ENCODE peak calls at places on chromosome 9, in four cellular contexts. N is WERI-Rb-1; C is fibroblast of lung; D is CD8-positive, alpha-beta T cell. L is an unnamed sample.

GRCh38 chr9:4748612-4749011 is 7.6 kb upstream of the AK3 start:
- DNase-seq in D (no peak), C (no peak), N (no peak), L (no peak)

GRCh38 chr9:1462626-1463308 is 412.6 kb downstream of the DMRT2 start:
- DNase-seq in C (no peak), N (no peak), D (no peak), L (no peak)

GRCh38 chr9:87579761-87580626 is 82.3 kb downstream of the DAPK1 start:
- DNase-seq in D (no peak), N (no peak), C (no peak), L (no peak)

GRCh38 chr9:21927752-21928151 is 66.4 kb downstream of the CDKN2A start:
- DNase-seq in D (no peak), C (no peak), N (no peak), L (no peak)

GRCh38 chr9:91810286-91810905 is 139.6 kb downstream of the ROR2 start:
- DNase-seq in D (no peak), N (peak; percentile 48), C (no peak), L (no peak)

GRCh38 chr9:33106827-33107621 is 30.6 kb upstream of the SMU1 start:
- DNase-seq in C (peak; percentile 71), N (no peak), D (no peak), L (peak; percentile 68)

GRCh38 chr9:102642651-102643050 is 352.5 kb upstream of the CYLC2 start:
- DNase-seq in N (no peak), D (no peak), C (no peak), L (no peak)

GRCh38 chr9:70921126-70921525 is 200.3 kb downstream of the TRPM3 start:
- DNase-seq in N (no peak), C (peak; percentile 28), D (no peak), L (peak; percentile 64)

GRCh38 chr9:93126151-93126781 is 7.8 kb downstream of the NINJ1 start:
- DNase-seq in D (no peak), N (no peak), C (no peak), L (no peak)

GRCh38 chr9:69931340-69931739 is 110.7 kb downstream of the CFAP95 start:
- DNase-seq in N (peak; percentile 12), D (no peak), C (no peak), L (peak; percentile 41)

GRCh38 chr9:133942206-133942975 is 49.7 kb downstream of the VAV2 start:
- DNase-seq in D (no peak), C (no peak), N (no peak), L (no peak)

GRCh38 chr9:130117816-130118632 is 54.2 kb upstream of the NCS1 start:
- DNase-seq in D (no peak), C (peak; percentile 61), N (peak; percentile 88), L (peak; percentile 26)

GRCh38 chr9:131179561-131180219 is 54.3 kb downstream of the NUP214 start:
- DNase-seq in D (no peak), N (no peak), C (peak; percentile 83), L (peak; percentile 80)

GRCh38 chr9:22238809-22239684 is 207.6 kb upstream of the DMRTA1 start:
- DNase-seq in C (peak; percentile 74), D (no peak), N (no peak), L (peak; percentile 77)

GRCh38 chr9:91086657-91087563 is 274.8 kb downstream of the AUH start:
- DNase-seq in N (no peak), D (no peak), C (no peak), L (no peak)

GRCh38 chr9:13213337-13213736 is 66.2 kb downstream of the MPDZ start:
- DNase-seq in C (peak; percentile 60), D (no peak), N (no peak), L (peak; percentile 61)

GRCh38 chr9:69936427-69936826 is 107.2 kb upstream of the MAMDC2 start:
- DNase-seq in D (no peak), N (no peak), C (peak; percentile 82), L (peak; percentile 86)

GRCh38 chr9:89642789-89643188 is 38.0 kb downstream of the GADD45G start:
- DNase-seq in C (no peak), D (no peak), N (no peak), L (no peak)

GRCh38 chr9:136049451-136050265 is 45.4 kb downstream of the NACC2 start:
- DNase-seq in D (no peak), C (no peak), N (no peak), L (no peak)

GRCh38 chr9:90914868-90915483 is 113.4 kb downstream of the SYK start:
- DNase-seq in N (peak; percentile 77), C (peak; percentile 80), D (peak; percentile 45), L (peak; percentile 87)

GRCh38 chr9:136845465-136846261 is 3.4 kb downstream of the AJM1 start:
- DNase-seq in D (no peak), N (no peak), C (no peak), L (no peak)

GRCh38 chr9:131140550-131140949 is 15.2 kb downstream of the NUP214 start:
- DNase-seq in C (no peak), D (no peak), N (no peak), L (no peak)

GRCh38 chr9:110555971-110556370 is 23.6 kb downstream of the SVEP1 start:
- DNase-seq in D (no peak), N (no peak), C (peak; percentile 94), L (peak; percentile 97)

GRCh38 chr9:109311281-109311680 is 9.6 kb downstream of the EPB41L4B start:
- DNase-seq in D (no peak), N (no peak), C (no peak), L (peak; percentile 47)

GRCh38 chr9:105243935-105244273 is 547 bp upstream of the SLC44A1 start:
- DNase-seq in N (no peak), D (no peak), C (no peak), L (no peak)

GRCh38 chr9:41229408-41230401 is 40.6 kb upstream of the ZNG1F start:
- DNase-seq in D (no peak), N (no peak), C (peak; percentile 28), L (peak; percentile 15)

GRCh38 chr9:134099123-134099761 is 31.4 kb upstream of the BRD3 start:
- DNase-seq in C (peak; percentile 25), D (peak; percentile 32), N (peak; percentile 58), L (peak; percentile 55)

GRCh38 chr9:104802906-104803305 is 39.0 kb downstream of the NIPSNAP3B start:
- DNase-seq in C (no peak), N (no peak), D (no peak), L (no peak)

GRCh38 chr9:76576344-76576743 is 117.4 kb downstream of the GCNT1 start:
- DNase-seq in C (peak; percentile 70), D (peak; percentile 10), N (no peak), L (peak; percentile 96)

GRCh38 chr9:115117999-115118470 is at the start of gene TNC:
- DNase-seq in C (peak; percentile 89), D (no peak), N (peak; percentile 59), L (peak; percentile 58)

GRCh38 chr9:124353811-124354274 is 61.4 kb downstream of the PSMB7 start:
- DNase-seq in D (no peak), N (no peak), C (peak; percentile 47), L (peak; percentile 73)

GRCh38 chr9:130354378-130354777 is 88.8 kb downstream of the HMCN2 start:
- DNase-seq in D (no peak), C (no peak), N (no peak), L (no peak)

GRCh38 chr9:21801683-21802417 is 586 bp upstream of the MTAP start:
- DNase-seq in N (peak; percentile 49), C (peak; percentile 88), D (no peak), L (peak; percentile 91)

GRCh38 chr9:18692240-18692639 is 218.3 kb downstream of the ADAMTSL1 start:
- DNase-seq in D (no peak), N (no peak), C (no peak), L (no peak)

GRCh38 chr9:96020822-96021615 is 145.5 kb downstream of the ERCC6L2 start:
- DNase-seq in D (no peak), N (peak; percentile 38), C (no peak), L (peak; percentile 31)

GRCh38 chr9:137666505-137666809 is 47.7 kb downstream of the EHMT1 start:
- DNase-seq in D (no peak), C (no peak), N (no peak), L (no peak)

GRCh38 chr9:34512131-34513078 is 10.4 kb downstream of the ENHO start:
- DNase-seq in N (no peak), C (no peak), D (no peak), L (no peak)

GRCh38 chr9:92729735-92730155 is 34.9 kb downstream of the BICD2 start:
- DNase-seq in D (no peak), N (no peak), C (no peak), L (no peak)

GRCh38 chr9:20640331-20641187 is 18.3 kb upstream of the MLLT3 start:
- DNase-seq in N (no peak), D (peak; percentile 46), C (no peak), L (peak; percentile 53)

DNA sequence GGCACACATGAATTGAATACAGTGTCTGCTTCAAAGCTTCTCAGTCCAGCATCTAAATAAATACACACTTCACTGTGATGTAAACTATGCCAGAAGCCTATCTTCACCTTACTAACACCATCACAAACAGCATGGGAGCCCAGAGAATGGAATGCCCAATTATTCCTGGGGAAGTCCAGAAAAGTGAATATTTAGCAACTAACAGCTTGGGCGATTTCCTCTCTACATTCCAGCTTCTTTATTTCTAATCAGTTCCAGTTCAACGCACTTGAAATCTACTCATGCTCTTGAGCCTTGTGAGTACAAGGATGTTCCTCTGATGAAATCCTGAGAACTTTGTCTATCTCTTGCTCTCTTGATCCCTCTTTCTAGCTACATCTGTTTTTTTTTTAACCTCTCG is 100.3 kb upstream of the C9orf72 start:
- DNase-seq in D (no peak), C (no peak), N (no peak), L (peak; percentile 21)
- H3K4me3 ChIP-seq in D (no peak overlapping the region), C (no peak overlapping the region), N (no peak overlapping the region), L (no peak overlapping the region)

GRCh38 chr9:23826120-23826629 is at the start of gene ELAVL2:
- DNase-seq in N (peak; percentile 99), D (no peak), C (peak; percentile 91), L (peak; percentile 63)
- TF ChIP-seq CTCF in N (no peak), D (no peak), C (no peak), L (no peak)

DNA sequence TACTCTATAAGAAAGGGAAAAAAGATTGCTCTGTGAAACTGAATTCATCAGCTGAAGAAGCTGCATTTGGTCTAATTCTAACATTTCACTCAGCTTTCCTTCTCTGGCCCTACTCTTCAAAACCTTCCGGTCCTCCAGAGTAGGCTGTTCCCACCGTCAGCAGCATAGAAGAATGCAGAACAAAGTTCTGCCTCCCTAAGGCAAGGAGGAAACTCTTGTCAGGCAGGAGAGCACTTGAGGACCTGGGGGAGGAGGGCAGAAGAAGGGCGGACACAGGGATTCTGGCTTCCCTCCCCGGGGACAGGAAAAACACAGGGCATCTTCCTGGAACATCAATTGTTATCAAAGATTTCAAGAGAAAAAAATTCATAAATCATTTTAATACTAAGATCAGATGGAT is 69.2 kb upstream of the SHB start:
- DNase-seq in N (no peak), D (no peak), C (no peak), L (no peak)
- H3K4me3 ChIP-seq in N (no peak overlapping the region), D (no peak overlapping the region), C (no peak overlapping the region), L (no peak overlapping the region)

DNA sequence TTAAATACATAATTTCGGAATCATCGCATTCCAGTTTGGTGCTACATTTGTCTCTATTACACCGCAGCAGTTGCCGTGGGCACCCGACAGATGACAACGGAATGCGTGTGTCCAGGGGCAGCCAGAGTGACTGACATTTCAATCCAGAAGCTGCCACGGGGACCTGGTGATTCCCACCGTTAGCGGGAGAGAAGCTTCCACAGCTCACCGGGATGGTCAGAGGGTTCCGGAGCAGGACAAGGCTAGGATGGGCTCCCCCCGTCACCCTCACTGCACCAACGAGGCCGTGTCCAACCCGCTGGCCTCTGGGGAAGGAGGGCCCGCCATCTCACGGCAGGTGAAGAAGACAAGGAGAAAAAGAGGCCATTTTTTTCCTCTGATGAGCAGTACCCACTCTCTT is 86.8 kb downstream of the GTF3C4 start:
- DNase-seq in N (no peak), D (no peak), C (no peak), L (no peak)
- TF ChIP-seq CTCF in N (no peak), D (no peak), C (no peak), L (no peak)

L was measured in choroid plexus epithelial cell.